ENCODE peak calls at places on chromosomes 13 and 19, in ten cellular contexts. A is upper lobe of left lung; D is prostate gland; X is effector memory CD4-positive, alpha-beta T cell; C is IMR-90; T is CD8-positive, alpha-beta T cell; F is spleen; B is left ventricle myocardium inferior; J is endodermal cell; S is ovary. Z is an unnamed sample. For H3K4me1, the result is how much of the 10 kb centered on the place peaks cover.

GRCh38 chr19:55383279-55383788 is 758 bp downstream of the TMEM238 start:
- DNase-seq in F (peak), S (no peak), B (no peak), C (no peak), J (peak), A (no peak), X (no peak), T (no peak), D (no peak), Z (no peak)

GRCh38 chr19:7926727-7927604 is 1.0 kb upstream of the CTXN1 start:
- DNase-seq in A (peak), X (no peak), C (no peak), B (no peak), D (no peak), J (no peak), F (peak), T (no peak), S (peak), Z (peak)

GRCh38 chr13:32911506-32911905 is 104.7 kb upstream of the KL start:
- DNase-seq in X (no peak), F (no peak), C (peak), D (peak), T (no peak), S (no peak), B (no peak), J (peak), A (no peak), Z (no peak)

GRCh38 chr19:4206818-4207484 is 22.4 kb upstream of the EBI3 start:
- DNase-seq in A (no peak), D (no peak), J (no peak), B (no peak), C (peak), T (no peak), X (no peak), S (no peak), F (no peak), Z (no peak)

GRCh38 chr19:47682939-47683338 is 30.3 kb upstream of the EHD2 start:
- DNase-seq in D (no peak), X (no peak), B (no peak), A (no peak), S (no peak), J (no peak), F (no peak), T (no peak), C (peak), Z (no peak)

GRCh38 chr13:35057858-35058257 is 115.8 kb downstream of the NBEA start:
- DNase-seq in D (no peak), B (no peak), A (no peak), F (no peak), T (no peak), J (no peak), X (no peak), C (no peak), S (no peak), Z (no peak)

GRCh38 chr13:49410477-49410876 is 33.4 kb downstream of the CAB39L start:
- DNase-seq in J (no peak), C (no peak), X (no peak), A (no peak), B (no peak), T (no peak), S (no peak), F (no peak), D (no peak), Z (no peak)

GRCh38 chr19:43290568-43291359 is 21.4 kb upstream of the PSG9 start:
- DNase-seq in J (no peak), X (no peak), C (no peak), B (no peak), F (no peak), D (no peak), S (no peak), T (no peak), A (no peak), Z (no peak)

GRCh38 chr13:103140001-103140671 is 73.9 kb upstream of the SLC10A2 start:
- DNase-seq in C (no peak), B (no peak), T (no peak), J (peak), S (no peak), X (no peak), F (no peak), D (peak), A (no peak), Z (no peak)

GRCh38 chr13:51364404-51365008 is 25.0 kb downstream of the SERPINE3 start:
- DNase-seq in F (no peak), C (peak), S (no peak), J (no peak), X (no peak), B (no peak), D (no peak), T (no peak), A (no peak), Z (no peak)

GRCh38 chr19:41920878-41921277 is 7.4 kb downstream of the ERFL start:
- DNase-seq in D (no peak), C (no peak), F (peak), J (no peak), S (no peak), A (peak), B (no peak), X (no peak), T (no peak), Z (no peak)

GRCh38 chr13:109545964-109546363 is 240.4 kb downstream of the IRS2 start:
- DNase-seq in J (peak), A (no peak), X (no peak), T (no peak), B (no peak), S (no peak), C (no peak), F (no peak), D (no peak), Z (no peak)

GRCh38 chr19:38990949-38991697 is 15.6 kb upstream of the FBXO17 start:
- DNase-seq in T (no peak), C (no peak), S (no peak), X (no peak), D (no peak), B (no peak), A (no peak), J (no peak), F (no peak), Z (no peak)

GRCh38 chr19:44725251-44725650 is 23.3 kb upstream of the BCL3 start:
- DNase-seq in J (no peak), T (no peak), F (peak), D (no peak), B (no peak), S (no peak), C (no peak), A (peak), X (no peak), Z (no peak)

DNA sequence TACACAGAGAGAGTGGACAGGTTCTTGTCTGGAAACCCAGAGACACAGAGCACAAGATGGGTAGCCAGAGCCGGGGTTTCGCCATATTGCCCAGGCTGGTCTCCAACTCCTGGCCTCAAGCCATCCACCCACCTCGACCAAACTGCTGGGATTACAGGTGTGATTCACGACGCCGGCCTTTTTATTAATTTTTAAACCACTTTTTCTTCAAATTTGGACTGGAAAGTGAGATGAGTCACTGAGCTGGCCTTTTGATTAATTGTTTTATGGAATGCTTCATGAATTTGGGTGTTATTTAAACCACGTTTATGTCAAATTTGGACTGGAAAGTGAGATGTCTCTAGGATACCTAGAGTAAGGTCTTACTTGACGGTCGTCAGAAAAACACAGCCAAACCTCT is 12.1 kb upstream of the IGFL1 start:
- DNase-seq in D (no peak), C (no peak), T (no peak), X (no peak), J (no peak), F (no peak), S (no peak), A (no peak), B (no peak), Z (no peak)
- H3K4me3 ChIP-seq in D (no peak), C (no peak), T (no peak), X (no peak), J (no peak), F (no peak), S (no peak), A (no peak), B (no peak), Z (no peak)

GRCh38 chr19:49641688-49642487 is at the start of gene SCAF1:
- DNase-seq in A (peak), S (peak), F (peak), J (peak), C (peak), X (peak), T (peak), D (peak), B (peak), Z (peak)

GRCh38 chr19:49640113-49640898 is at the start of gene RRAS:
- DNase-seq in C (peak), J (peak), D (peak), X (peak), S (peak), B (peak), T (peak), A (peak), F (peak), Z (peak)

GRCh38 chr19:49638360-49638759 is 1.6 kb downstream of the RRAS start:
- DNase-seq in X (no peak), D (no peak), A (no peak), S (peak), F (no peak), C (no peak), B (no peak), J (peak), T (no peak), Z (no peak)

GRCh38 chr19:49637865-49638350 is 2.0 kb downstream of the RRAS start:
- DNase-seq in B (peak), X (no peak), J (peak), T (no peak), D (peak), F (peak), A (peak), S (peak), C (peak), Z (peak)

DNA sequence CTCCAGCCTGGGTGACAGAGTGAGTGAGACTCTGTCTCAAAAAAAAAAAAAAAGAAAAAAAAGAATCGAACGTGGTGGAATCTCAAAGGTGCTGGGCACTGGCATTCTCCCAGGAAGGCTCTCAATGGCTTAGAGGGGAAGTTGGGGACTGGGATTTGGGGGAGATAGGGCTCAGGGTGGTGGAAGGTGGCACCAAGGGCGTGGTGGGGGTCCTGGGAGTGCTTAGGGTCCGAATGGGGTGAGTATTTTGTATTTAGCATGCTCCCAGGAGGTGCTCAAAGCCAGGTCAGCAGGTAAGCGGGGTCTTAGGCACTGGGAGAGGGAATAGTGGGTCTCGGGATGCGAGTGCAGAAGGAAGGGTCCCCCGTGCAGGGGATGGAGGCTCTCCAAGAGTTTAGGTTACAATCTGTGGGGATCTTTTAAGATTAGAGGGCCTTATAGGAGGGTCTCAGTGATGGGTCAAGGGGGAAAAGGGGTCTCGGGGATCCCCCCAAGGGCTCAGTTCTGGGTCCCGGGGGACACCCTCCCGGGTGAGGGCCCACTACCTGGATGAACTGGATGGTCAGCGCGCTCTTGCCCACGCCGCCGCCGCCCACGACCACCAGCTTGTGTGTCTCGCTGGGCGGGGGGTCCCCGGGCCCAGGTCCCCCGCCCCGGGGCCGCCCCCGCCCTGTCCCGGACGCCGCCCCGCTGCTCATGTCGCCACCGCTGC is 386 bp downstream of the RRAS start:
- DNase-seq in F (no peak), J (peak), D (no peak), C (no peak), X (no peak), A (no peak), T (no peak), B (no peak), S (peak), Z (no peak)
- H3K27ac ChIP-seq in F (peak), J (no peak), D (peak), C (peak), X (peak), A (peak), T (peak), B (peak), S (peak), Z (peak)

GRCh38 chr19:1130801-1131717 is 27.3 kb downstream of the GPX4 start:
- DNase-seq in D (no peak), F (peak), C (no peak), B (no peak), T (no peak), A (peak), J (no peak), S (peak), X (peak), Z (no peak)

GRCh38 chr19:1128111-1128510 is 24.3 kb downstream of the GPX4 start:
- DNase-seq in A (peak), D (no peak), B (no peak), X (no peak), J (no peak), F (no peak), T (no peak), S (no peak), C (no peak), Z (no peak)

GRCh38 chr19:1131718-1132552 is 28.1 kb downstream of the GPX4 start:
- DNase-seq in X (peak), A (peak), S (peak), F (peak), B (peak), D (peak), T (peak), C (peak), J (peak), Z (peak)

GRCh38 chr19:1126984-1127760 is 23.4 kb downstream of the GPX4 start:
- DNase-seq in S (no peak), D (no peak), A (peak), F (no peak), C (no peak), J (no peak), B (no peak), X (no peak), T (no peak), Z (no peak)

GRCh38 chr19:1129535-1129934 is 25.7 kb downstream of the GPX4 start:
- DNase-seq in T (no peak), F (no peak), X (no peak), C (no peak), J (no peak), B (no peak), S (no peak), A (peak), D (no peak), Z (no peak)
- H3K4me1 ChIP-seq in T (under half), F (half or more), X (under half), C (under half), J (under half), B (under half), S (under half), A (half or more), D (under half), Z (under half)

GRCh38 chr13:99078014-99078771 is 100.3 kb upstream of the DOCK9 start:
- DNase-seq in C (no peak), S (no peak), T (no peak), B (no peak), F (no peak), X (no peak), D (no peak), J (no peak), A (no peak), Z (no peak)
- H3K4me3 ChIP-seq in C (no peak), S (no peak), T (no peak), B (no peak), F (no peak), X (no peak), D (no peak), J (no peak), A (no peak), Z (no peak)

GRCh38 chr13:98453254-98453843 is 123.6 kb downstream of the STK24 start:
- DNase-seq in S (no peak), F (no peak), A (no peak), D (no peak), J (no peak), B (no peak), T (no peak), X (no peak), C (no peak), Z (no peak)

GRCh38 chr13:98450012-98450411 is 126.9 kb downstream of the STK24 start:
- DNase-seq in A (no peak), J (no peak), C (peak), S (no peak), F (no peak), X (no peak), T (no peak), D (no peak), B (no peak), Z (no peak)

GRCh38 chr13:98452851-98453250 is 124.1 kb downstream of the STK24 start:
- DNase-seq in F (no peak), C (no peak), D (no peak), S (no peak), J (no peak), T (no peak), B (no peak), A (peak), X (no peak), Z (no peak)

GRCh38 chr13:98450495-98451167 is 126.3 kb downstream of the STK24 start:
- DNase-seq in F (no peak), X (no peak), C (no peak), T (no peak), B (peak), S (no peak), A (no peak), J (peak), D (peak), Z (no peak)

DNA sequence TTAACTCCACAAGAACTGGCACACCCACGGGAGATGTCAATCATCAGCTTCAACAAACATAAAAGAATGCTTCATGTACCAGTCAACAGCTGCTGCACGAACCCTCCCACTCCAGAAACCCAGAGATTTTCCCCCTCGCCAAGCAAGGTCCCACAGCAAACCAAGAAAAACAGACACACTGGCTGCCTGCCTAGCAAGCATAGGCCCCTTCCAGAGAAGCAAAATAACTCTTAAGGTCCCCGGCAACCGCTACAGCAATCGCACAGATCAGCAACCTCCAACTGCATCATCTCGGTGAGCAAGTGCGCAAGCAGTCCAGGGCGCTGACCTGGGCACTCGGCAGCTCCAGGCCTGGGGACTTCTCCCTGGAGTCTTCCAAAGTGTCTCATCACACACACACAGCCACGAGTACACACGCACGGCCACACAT is 125.2 kb downstream of the STK24 start:
- DNase-seq in X (no peak), F (no peak), S (peak), T (no peak), C (peak), B (peak), D (no peak), A (peak), J (no peak), Z (peak)
- H3K27ac ChIP-seq in X (no peak), F (peak), S (no peak), T (no peak), C (no peak), B (peak), D (peak), A (peak), J (peak), Z (peak)

GRCh38 chr13:112683581-112683980 is 6.3 kb upstream of the ATP11A start:
- DNase-seq in A (no peak), D (no peak), F (no peak), X (no peak), B (no peak), T (no peak), C (no peak), S (no peak), J (peak), Z (no peak)

GRCh38 chr13:112684041-112684440 is 5.8 kb upstream of the ATP11A start:
- DNase-seq in D (no peak), B (no peak), X (no peak), F (no peak), T (no peak), S (no peak), J (no peak), C (no peak), A (no peak), Z (peak)

GRCh38 chr13:112679932-112680677 is 9.7 kb upstream of the ATP11A start:
- DNase-seq in C (no peak), D (no peak), A (peak), J (peak), F (no peak), S (no peak), B (no peak), T (no peak), X (no peak), Z (no peak)

GRCh38 chr13:112680741-112681360 is 9.0 kb upstream of the ATP11A start:
- DNase-seq in X (no peak), C (no peak), F (no peak), T (no peak), J (peak), S (no peak), B (no peak), A (no peak), D (no peak), Z (peak)

DNA sequence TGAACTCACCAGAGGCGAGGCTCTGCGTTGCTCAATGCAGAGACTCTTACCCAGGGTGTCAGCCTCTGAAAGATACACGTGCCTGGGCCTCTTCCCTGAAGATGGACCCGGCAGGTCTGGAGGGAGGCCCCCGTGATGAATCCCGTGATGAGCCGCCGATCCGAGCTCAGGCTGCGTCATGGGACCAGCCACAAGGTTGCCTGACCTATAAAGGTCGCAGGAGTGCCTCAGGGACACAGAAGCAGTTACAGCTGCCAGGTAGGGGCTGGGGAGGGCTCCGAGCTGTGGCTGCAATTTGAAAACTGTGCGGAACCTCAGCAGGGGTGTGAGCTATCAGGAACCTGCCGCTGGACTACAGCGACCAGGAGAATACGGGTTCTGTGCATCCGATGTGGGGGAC is 10.5 kb upstream of the ATP11A start:
- DNase-seq in X (no peak), T (no peak), A (no peak), S (no peak), J (peak), B (no peak), D (no peak), F (no peak), C (no peak), Z (no peak)
- H3K4me1 ChIP-seq in X (under half), T (under half), A (under half), S (under half), J (under half), B (under half), D (under half), F (under half), C (under half), Z (under half)

GRCh38 chr13:83056269-83056668 is 826.0 kb downstream of the SLITRK1 start:
- DNase-seq in X (no peak), D (no peak), J (no peak), A (no peak), B (no peak), F (no peak), S (no peak), T (no peak), C (no peak), Z (no peak)
- H3K4me3 ChIP-seq in X (no peak), D (no peak), J (no peak), A (no peak), B (no peak), F (no peak), S (no peak), T (no peak), C (no peak), Z (no peak)

DNA sequence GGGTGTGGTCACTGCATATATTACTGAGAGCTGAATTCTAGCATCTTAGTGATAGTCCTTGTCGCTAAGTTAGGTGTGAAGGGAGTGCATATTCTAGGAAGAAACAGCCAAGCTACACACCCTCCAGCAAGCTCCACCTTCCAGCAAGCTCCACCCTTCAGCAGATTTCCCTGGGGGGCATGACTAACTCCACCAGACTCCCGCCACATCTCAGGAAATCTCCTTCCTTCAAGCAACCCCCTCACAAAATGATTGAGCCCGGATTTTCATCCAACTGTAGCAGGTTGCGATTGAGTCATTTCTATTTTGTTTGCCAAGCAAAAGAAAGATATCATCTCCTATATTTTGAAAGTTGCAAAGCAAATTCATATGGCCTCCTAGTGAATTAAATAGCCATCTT is 162.1 kb upstream of the TMTC4 start:
- DNase-seq in S (no peak), F (no peak), X (no peak), B (no peak), T (no peak), A (no peak), J (no peak), D (no peak), C (no peak), Z (no peak)
- H3K27ac ChIP-seq in S (no peak), F (no peak), X (no peak), B (no peak), T (no peak), A (no peak), J (no peak), D (no peak), C (no peak), Z (no peak)